ENCODE peak calls at places on chromosomes 4 and X, in six cellular contexts. X is HCT116, A is B cell, S is fibroblast of pulmonary artery, B is cardiac fibroblast, P is PC-3. M is an unnamed sample.

GRCh38 chr4:142414336-142414945 is 431.7 kb downstream of the INPP4B start:
- DNase-seq in X (no peak), A (no peak), S (peak), B (no peak), P (no peak), M (no peak)

GRCh38 chrX:38891641-38892413 is 90.6 kb downstream of the MID1IP1 start:
- DNase-seq in X (no peak), A (peak), S (peak), B (no peak), P (no peak), M (peak)

GRCh38 chrX:68835468-68835867 is 6.6 kb downstream of the EFNB1 start:
- DNase-seq in X (no peak), A (no peak), S (no peak), B (no peak), P (no peak), M (no peak)

GRCh38 chrX:47804315-47804714 is 32.4 kb upstream of the ZNF81 start:
- DNase-seq in X (no peak), A (no peak), S (no peak), B (no peak), P (no peak), M (no peak)

GRCh38 chr4:138789796-138790195 is 225.8 kb upstream of the NOCT start:
- DNase-seq in X (no peak), A (no peak), S (no peak), B (no peak), P (no peak), M (no peak)

GRCh38 chrX:11239230-11239629 is 54.0 kb upstream of the AMELX start:
- DNase-seq in X (no peak), A (no peak), S (peak), B (peak), P (peak), M (no peak)

GRCh38 chr4:122679317-122679716 is 53.2 kb upstream of the BBS12 start:
- DNase-seq in X (no peak), A (no peak), S (no peak), B (no peak), P (no peak), M (no peak)

GRCh38 chr4:105859233-105859632 is 36.0 kb upstream of the NPNT start:
- DNase-seq in X (peak), A (no peak), S (peak), B (peak), P (peak), M (no peak)

GRCh38 chr4:124745988-124746801 is 33.7 kb upstream of the ANKRD50 start:
- DNase-seq in X (no peak), A (no peak), S (peak), B (peak), P (no peak), M (no peak)

GRCh38 chr4:110475881-110476818 is at the start of gene ENPEP:
- DNase-seq in X (no peak), A (no peak), S (peak), B (peak), P (no peak), M (no peak)

GRCh38 chr4:56689231-56689630 is 8.1 kb upstream of the HOPX start:
- DNase-seq in X (no peak), A (no peak), S (no peak), B (no peak), P (no peak), M (no peak)

GRCh38 chr4:56468097-56468422 is 643 bp downstream of the SRP72 start:
- DNase-seq in X (peak), A (no peak), S (peak), B (peak), P (peak), M (no peak)

GRCh38 chr4:122857160-122857559 is 30.5 kb downstream of the FGF2 start:
- DNase-seq in X (no peak), A (no peak), S (no peak), B (no peak), P (no peak), M (no peak)

GRCh38 chr4:113162089-113162488 is 112.6 kb downstream of the ANK2 start:
- DNase-seq in X (no peak), A (no peak), S (no peak), B (no peak), P (no peak), M (no peak)

GRCh38 chrX:132622130-132622529 is 133.3 kb upstream of the MBNL3 start:
- DNase-seq in X (peak), A (no peak), S (peak), B (peak), P (peak), M (peak)

GRCh38 chr4:139241086-139241783 is 38.8 kb downstream of the MGARP start:
- DNase-seq in X (no peak), A (no peak), S (no peak), B (no peak), P (no peak), M (no peak)

GRCh38 chrX:11259437-11259836 is 33.8 kb upstream of the AMELX start:
- DNase-seq in X (no peak), A (no peak), S (no peak), B (no peak), P (no peak), M (no peak)

GRCh38 chr4:110533940-110534339 is 58.0 kb downstream of the ENPEP start:
- DNase-seq in X (peak), A (no peak), S (peak), B (peak), P (peak), M (no peak)

GRCh38 chr4:1137063-1137771 is 23.9 kb upstream of the RNF212 start:
- DNase-seq in X (no peak), A (no peak), S (no peak), B (no peak), P (no peak), M (no peak)

GRCh38 chr4:77240469-77241066 is 83.6 kb downstream of the CCNG2 start:
- DNase-seq in X (peak), A (peak), S (peak), B (peak), P (peak), M (peak)

GRCh38 chr4:82994834-82995233 is 15.8 kb downstream of the LIN54 start:
- DNase-seq in X (no peak), A (no peak), S (no peak), B (no peak), P (no peak), M (no peak)

GRCh38 chr4:16413794-16414555 is 187.7 kb upstream of the TAPT1 start:
- DNase-seq in X (no peak), A (no peak), S (no peak), B (no peak), P (no peak), M (no peak)

GRCh38 chrX:111167334-111167733 is 71.3 kb downstream of the PAK3 start:
- DNase-seq in X (no peak), A (no peak), S (no peak), B (no peak), P (no peak), M (no peak)

GRCh38 chrX:155105919-155106318 is 34.6 kb downstream of the BRCC3 start:
- DNase-seq in X (no peak), A (no peak), S (no peak), B (no peak), P (no peak), M (no peak)

GRCh38 chrX:137916090-137916746 is 350.3 kb downstream of the ZIC3 start:
- DNase-seq in X (no peak), A (no peak), S (no peak), B (no peak), P (no peak), M (no peak)

GRCh38 chr4:98261291-98262271 is at the start of gene RAP1GDS1:
- DNase-seq in X (peak), A (peak), S (peak), B (peak), P (peak), M (peak)

GRCh38 chr4:26325191-26325590 is 4.4 kb downstream of the RBPJ start:
- DNase-seq in X (peak), A (peak), S (peak), B (peak), P (peak), M (peak)

GRCh38 chrX:63503541-63503940 is 152.4 kb upstream of the SPIN4 start:
- DNase-seq in X (no peak), A (no peak), S (peak), B (peak), P (peak), M (no peak)

GRCh38 chr4:13240066-13240465 is 244.1 kb downstream of the RAB28 start:
- DNase-seq in X (no peak), A (no peak), S (no peak), B (no peak), P (peak), M (peak)

GRCh38 chr4:153439831-153440230 is 26.3 kb upstream of the TMEM131L start:
- DNase-seq in X (no peak), A (no peak), S (no peak), B (no peak), P (no peak), M (no peak)
- TF ChIP-seq CTCF in X (no peak), A (no peak), S (no peak), B (no peak), P (no peak), M (no peak)

GRCh38 chrX:119482497-119483480 is 14.5 kb downstream of the SLC25A5 start:
- DNase-seq in X (no peak), A (peak), S (peak), B (peak), P (peak), M (peak)
- TF ChIP-seq CTCF in X (peak), A (peak), S (peak), B (peak), P (peak), M (peak)

GRCh38 chr4:31539279-31540074 is 819.3 kb downstream of the PCDH7 start:
- DNase-seq in X (no peak), A (no peak), S (no peak), B (no peak), P (no peak), M (no peak)

DNA sequence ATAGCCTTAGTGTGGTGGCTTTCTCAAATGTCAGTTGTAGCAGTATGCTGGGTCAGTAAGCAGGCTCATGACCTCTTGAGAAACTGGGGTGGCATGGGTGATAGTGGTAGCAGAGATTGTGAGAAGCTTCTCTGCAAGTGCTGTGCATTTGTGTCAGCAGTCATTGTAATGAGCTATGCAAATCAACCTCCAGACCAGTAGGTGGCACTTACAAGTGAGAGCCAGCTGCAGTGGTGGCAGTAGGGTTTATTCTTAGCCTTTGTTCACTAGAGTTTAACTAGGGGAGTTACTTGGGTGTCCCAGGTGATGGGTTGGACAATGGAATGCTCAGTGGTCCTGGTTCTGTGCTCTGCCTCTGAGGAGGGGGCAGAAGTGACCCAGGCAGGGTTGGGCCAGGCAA is 818.7 kb downstream of the PCDH7 start:
- DNase-seq in X (no peak), A (no peak), S (no peak), B (no peak), P (no peak), M (no peak)
- TF ChIP-seq CTCF in X (no peak), A (no peak), S (no peak), B (no peak), P (no peak), M (no peak)

GRCh38 chr4:127875791-127876190 is 4.9 kb upstream of the PLK4 start:
- DNase-seq in X (no peak), A (no peak), S (no peak), B (no peak), P (no peak), M (no peak)

GRCh38 chr4:127880764-127881564 is at the start of gene PLK4:
- DNase-seq in X (peak), A (peak), S (peak), B (peak), P (peak), M (peak)

DNA sequence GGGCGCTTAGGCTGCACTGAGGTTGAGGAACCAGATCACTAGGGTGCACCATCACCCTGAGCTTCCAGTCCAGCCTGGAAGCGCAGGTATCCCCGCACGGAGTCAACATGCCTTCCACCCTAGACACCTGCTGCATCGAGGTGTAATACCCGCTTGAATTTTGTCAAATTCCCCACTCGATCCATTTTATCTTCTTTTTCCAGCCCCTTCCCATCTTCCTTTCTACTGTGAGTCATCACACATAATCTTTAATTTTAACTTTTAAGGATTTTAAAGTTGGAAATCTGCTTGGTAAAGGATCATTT is 824 bp downstream of the PLK4 start:
- DNase-seq in X (no peak), A (no peak), S (no peak), B (no peak), P (no peak), M (no peak)
- TF ChIP-seq CTCF in X (no peak), A (no peak), S (no peak), B (no peak), P (peak), M (no peak)

DNA sequence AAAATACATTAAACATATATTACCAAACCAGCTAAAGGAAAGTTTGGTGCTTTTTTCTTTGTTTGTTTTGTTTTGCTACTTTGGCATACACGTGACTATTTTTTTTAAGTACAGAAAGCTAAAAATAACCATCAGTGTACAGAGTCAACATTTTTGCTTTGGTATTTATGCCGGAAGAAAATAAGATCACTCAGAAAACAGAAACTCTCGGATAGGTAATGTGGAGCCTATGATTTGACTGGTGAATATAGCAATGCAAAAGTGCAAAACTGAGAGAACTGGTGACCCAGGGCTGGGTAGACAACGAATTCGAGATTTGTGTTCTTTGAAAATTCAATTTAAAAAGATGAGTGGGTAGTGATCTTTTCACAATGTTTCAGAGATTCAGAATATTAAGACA is 29.6 kb downstream of the PCDH18 start:
- DNase-seq in X (no peak), A (no peak), S (no peak), B (no peak), P (no peak), M (no peak)
- TF ChIP-seq CTCF in X (no peak), A (no peak), S (no peak), B (no peak), P (no peak), M (no peak)

DNA sequence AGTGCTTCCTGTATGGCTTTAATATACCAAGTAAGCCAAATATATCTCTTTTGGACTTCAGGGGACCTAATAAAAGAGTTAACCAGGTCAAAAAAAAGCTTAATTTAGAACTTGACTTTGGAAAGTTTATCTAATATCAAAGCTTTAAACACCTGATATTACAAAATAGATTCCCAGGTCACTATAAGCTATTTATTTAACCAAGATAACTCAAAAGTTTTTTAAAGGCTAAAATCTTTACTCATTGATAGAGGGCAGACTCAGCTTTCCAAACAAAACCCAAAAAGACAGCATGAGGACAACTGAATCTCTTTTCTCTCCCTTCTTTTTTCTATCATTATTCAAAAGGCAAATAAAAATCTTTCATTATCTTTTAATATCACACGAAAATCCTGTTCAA is 19.5 kb downstream of the NUDT11 start:
- DNase-seq in X (no peak), A (no peak), S (no peak), B (no peak), P (no peak), M (no peak)
- TF ChIP-seq CTCF in X (no peak), A (no peak), S (no peak), B (no peak), P (no peak), M (no peak)

DNA sequence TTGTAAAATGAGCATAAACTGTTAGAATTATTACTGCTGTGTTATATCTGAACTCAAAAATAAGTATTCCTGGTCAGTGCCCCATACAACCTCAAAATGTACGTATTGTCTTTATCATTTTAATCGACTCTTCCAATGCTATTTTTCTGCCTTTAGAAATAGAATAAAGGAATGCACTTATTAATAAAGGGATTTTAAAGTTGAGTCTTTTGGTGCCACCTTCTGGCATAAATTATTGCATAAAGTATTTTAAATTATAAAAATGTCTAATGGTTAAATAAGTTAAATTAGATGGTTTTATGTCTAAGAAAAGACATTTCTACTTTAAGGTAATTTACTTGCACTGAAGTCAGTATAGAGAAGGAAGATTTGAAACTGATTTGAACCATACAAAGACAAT is 424.0 kb upstream of the NDST4 start:
- DNase-seq in X (peak), A (no peak), S (no peak), B (peak), P (peak), M (no peak)
- TF ChIP-seq CTCF in X (no peak), A (no peak), S (no peak), B (no peak), P (peak), M (no peak)

DNA sequence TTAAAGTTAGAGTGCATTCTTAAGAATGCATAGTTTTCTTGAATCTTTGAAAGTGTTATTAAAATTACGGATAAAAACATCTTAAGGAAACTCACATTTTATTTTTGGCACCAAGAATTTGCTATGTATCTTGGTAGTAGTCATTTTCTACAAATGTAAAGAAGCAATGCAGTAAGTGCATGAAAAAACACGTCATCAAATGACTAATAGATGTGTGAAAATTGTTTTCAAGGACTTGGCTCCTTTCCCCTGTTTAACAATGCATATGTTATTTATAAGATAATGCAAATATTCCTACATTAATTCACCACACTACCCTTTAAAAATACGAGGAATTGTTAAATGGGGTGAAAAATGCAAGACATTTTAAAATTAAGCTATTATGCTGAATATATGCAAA is 461.2 kb upstream of the PCDH7 start:
- DNase-seq in X (no peak), A (no peak), S (no peak), B (peak), P (peak), M (no peak)
- TF ChIP-seq CTCF in X (no peak), A (no peak), S (no peak), B (no peak), P (no peak), M (no peak)

DNA sequence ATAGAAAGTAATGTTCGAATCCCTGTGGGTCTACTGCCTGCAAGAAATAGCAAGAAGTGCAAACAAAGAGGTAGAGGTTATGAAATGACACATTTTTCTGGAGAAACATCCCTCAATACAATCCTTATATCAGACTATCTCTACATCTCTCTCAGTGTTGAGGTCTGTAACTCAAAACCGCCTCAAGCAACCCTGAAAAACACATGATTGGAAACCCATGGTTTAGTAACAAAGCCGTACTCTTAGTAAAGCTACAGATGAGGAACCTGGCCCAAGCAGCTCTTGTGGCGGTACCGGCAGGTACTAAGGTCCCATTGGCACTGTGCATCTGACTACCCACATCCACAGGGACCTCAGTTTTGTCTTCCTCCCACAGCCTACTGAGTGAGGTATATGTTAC is 53.9 kb downstream of the IRF2 start:
- DNase-seq in X (no peak), A (peak), S (no peak), B (no peak), P (no peak), M (peak)
- TF ChIP-seq CTCF in X (no peak), A (no peak), S (no peak), B (no peak), P (no peak), M (no peak)